ENCODE peak calls at places on chromosomes 12 and 14, in six cellular contexts. R is progenitor cell of endocrine pancreas; G is CD8-positive, alpha-beta T cell; Q is cardiac fibroblast; A is cardiac muscle cell; U is endothelial cell. T is an unnamed sample.
A peak's percentile ranks its signal among the peaks of the same experiment; 100 is the strongest.

GRCh38 chr12:51951843-51952722 is 584 bp downstream of the ACVR1B start:
- DNase-seq in R (peak; percentile 29), G (no peak), Q (peak; percentile 37), A (no peak), U (peak; percentile 33), T (no peak)

GRCh38 chr12:86634706-86635410 is 378.7 kb upstream of the MGAT4C start:
- DNase-seq in G (no peak), R (no peak), A (peak; percentile 1), U (no peak), Q (no peak), T (peak; percentile 52)

GRCh38 chr14:30283822-30284446 is 275.0 kb upstream of the G2E3 start:
- DNase-seq in U (peak; percentile 57), Q (peak; percentile 63), A (peak; percentile 62), R (no peak), G (no peak), T (peak; percentile 75)

GRCh38 chr12:93848453-93849120 is 171.4 kb downstream of the CRADD start:
- DNase-seq in R (no peak), U (no peak), A (no peak), Q (no peak), G (no peak), T (no peak)

GRCh38 chr12:15772405-15773018 is 16.7 kb downstream of the EPS8 start:
- DNase-seq in A (peak; percentile 45), U (no peak), Q (peak; percentile 52), G (no peak), R (no peak), T (peak; percentile 55)

GRCh38 chr12:114916124-114916523 is 232.1 kb upstream of the TBX3 start:
- DNase-seq in A (peak; percentile 47), R (no peak), U (no peak), G (no peak), Q (peak; percentile 60), T (peak; percentile 69)

GRCh38 chr12:59600174-59600573 is 4.3 kb downstream of the SLC16A7 start:
- DNase-seq in R (no peak), Q (peak; percentile 12), U (no peak), G (no peak), A (peak; percentile 17), T (peak; percentile 57)

GRCh38 chr14:33118653-33119052 is 180.0 kb downstream of the NPAS3 start:
- DNase-seq in A (no peak), U (no peak), Q (no peak), G (no peak), R (no peak), T (no peak)

GRCh38 chr14:32313977-32314376 is 15.1 kb upstream of the AKAP6 start:
- DNase-seq in Q (no peak), R (no peak), A (no peak), U (no peak), G (no peak), T (no peak)

GRCh38 chr12:114399664-114400211 is 6.2 kb downstream of the TBX5 start:
- DNase-seq in R (no peak), G (no peak), Q (peak; percentile 59), U (peak; percentile 78), A (peak; percentile 58), T (no peak)

GRCh38 chr12:109192358-109192757 is 76.0 kb downstream of the ACACB start:
- DNase-seq in U (no peak), Q (peak; percentile 42), A (peak; percentile 58), G (no peak), R (no peak), T (peak; percentile 94)

GRCh38 chr12:54147186-54147585 is 41.6 kb downstream of the SMUG1 start:
- DNase-seq in R (no peak), U (no peak), A (no peak), G (no peak), Q (no peak), T (no peak)
- TF ChIP-seq CTCF in R (no peak), U (no peak), A (no peak), G (no peak), Q (no peak), T (no peak)

GRCh38 chr14:104680056-104680805 is 9.2 kb upstream of the INF2 start:
- DNase-seq in R (no peak), A (peak; percentile 75), U (no peak), G (no peak), Q (peak; percentile 79), T (peak; percentile 83)

GRCh38 chr14:104682107-104682593 is 7.3 kb upstream of the INF2 start:
- DNase-seq in A (peak; percentile 55), R (no peak), U (no peak), Q (peak; percentile 59), G (no peak), T (peak; percentile 45)

GRCh38 chr14:104681689-104682074 is 7.7 kb upstream of the INF2 start:
- DNase-seq in Q (peak; percentile 93), A (peak; percentile 93), R (no peak), G (no peak), U (peak; percentile 83), T (peak; percentile 92)

GRCh38 chr14:104678901-104679705 is 10.3 kb upstream of the INF2 start:
- DNase-seq in U (no peak), G (no peak), Q (no peak), A (no peak), R (no peak), T (no peak)

DNA sequence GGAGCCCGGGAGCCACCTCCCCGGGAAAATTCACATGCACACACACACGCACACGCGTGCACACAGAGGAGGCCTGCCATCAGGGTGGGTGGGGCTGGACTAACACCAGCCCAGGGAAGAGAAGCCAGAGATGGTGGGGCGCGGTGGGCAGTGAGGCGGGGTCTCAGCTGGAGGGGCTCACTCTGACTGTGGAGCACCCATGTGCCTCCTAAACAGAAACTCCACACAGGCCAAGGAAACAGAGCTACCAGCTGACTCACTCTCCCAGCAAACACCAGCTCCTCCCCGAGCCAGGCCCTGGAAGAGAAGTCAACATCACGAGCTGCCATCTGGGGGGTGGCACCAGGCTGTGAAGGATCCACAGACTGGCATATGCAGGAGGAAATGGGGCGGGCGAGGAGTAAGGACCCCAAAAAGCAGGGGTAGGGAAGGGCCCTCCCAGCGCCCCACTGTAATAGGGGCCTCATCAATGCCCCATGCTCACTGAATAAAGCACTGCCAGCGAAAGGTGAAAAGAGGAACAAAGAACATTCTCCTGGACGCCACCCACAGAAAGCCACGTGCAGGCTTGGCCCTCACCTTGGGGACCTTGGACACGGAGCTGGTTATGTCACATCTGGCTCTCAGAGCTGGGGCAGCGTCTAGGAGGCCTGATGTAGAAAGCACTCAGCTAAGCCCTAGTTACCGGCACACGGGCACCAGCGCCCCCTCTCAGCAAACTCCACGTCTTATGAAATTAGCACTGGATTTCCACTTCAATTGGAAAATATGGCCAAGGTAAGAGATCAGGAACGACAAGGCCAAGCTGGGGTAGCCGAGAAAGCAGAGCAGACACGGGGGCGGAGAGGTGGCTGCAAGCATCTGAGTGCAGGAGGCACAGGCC is 8.4 kb upstream of the INF2 start:
- DNase-seq in R (no peak), Q (peak; percentile 82), G (no peak), U (no peak), A (peak; percentile 77), T (peak; percentile 88)
- TF ChIP-seq CTCF in R (peak; percentile 26), Q (peak; percentile 29), G (no peak), U (no peak), A (peak; percentile 30), T (peak; percentile 21)

GRCh38 chr14:60287452-60287851 is 38.4 kb downstream of the PPM1A start:
- DNase-seq in Q (no peak), R (no peak), G (no peak), A (no peak), U (no peak), T (no peak)

GRCh38 chr14:60288279-60288678 is 39.3 kb downstream of the PPM1A start:
- DNase-seq in G (no peak), R (no peak), Q (no peak), U (no peak), A (no peak), T (no peak)
- TF ChIP-seq CTCF in G (no peak), R (no peak), Q (no peak), U (no peak), A (no peak), T (no peak)

GRCh38 chr14:73887704-73888459 is 1.2 kb downstream of the ZNF410 start:
- DNase-seq in R (no peak), A (no peak), G (no peak), U (no peak), Q (no peak), T (peak; percentile 2)

GRCh38 chr14:73884438-73885190 is 2.0 kb upstream of the ZNF410 start:
- DNase-seq in Q (no peak), U (no peak), R (no peak), G (no peak), A (no peak), T (no peak)

GRCh38 chr14:73888460-73888725 is 1.7 kb downstream of the ZNF410 start:
- DNase-seq in U (no peak), R (no peak), A (peak; percentile 16), Q (peak; percentile 35), G (no peak), T (peak; percentile 19)

GRCh38 chr14:73887116-73887490 is 444 bp downstream of the ZNF410 start:
- DNase-seq in A (peak; percentile 43), Q (no peak), R (no peak), U (no peak), G (peak; percentile 9), T (no peak)

DNA sequence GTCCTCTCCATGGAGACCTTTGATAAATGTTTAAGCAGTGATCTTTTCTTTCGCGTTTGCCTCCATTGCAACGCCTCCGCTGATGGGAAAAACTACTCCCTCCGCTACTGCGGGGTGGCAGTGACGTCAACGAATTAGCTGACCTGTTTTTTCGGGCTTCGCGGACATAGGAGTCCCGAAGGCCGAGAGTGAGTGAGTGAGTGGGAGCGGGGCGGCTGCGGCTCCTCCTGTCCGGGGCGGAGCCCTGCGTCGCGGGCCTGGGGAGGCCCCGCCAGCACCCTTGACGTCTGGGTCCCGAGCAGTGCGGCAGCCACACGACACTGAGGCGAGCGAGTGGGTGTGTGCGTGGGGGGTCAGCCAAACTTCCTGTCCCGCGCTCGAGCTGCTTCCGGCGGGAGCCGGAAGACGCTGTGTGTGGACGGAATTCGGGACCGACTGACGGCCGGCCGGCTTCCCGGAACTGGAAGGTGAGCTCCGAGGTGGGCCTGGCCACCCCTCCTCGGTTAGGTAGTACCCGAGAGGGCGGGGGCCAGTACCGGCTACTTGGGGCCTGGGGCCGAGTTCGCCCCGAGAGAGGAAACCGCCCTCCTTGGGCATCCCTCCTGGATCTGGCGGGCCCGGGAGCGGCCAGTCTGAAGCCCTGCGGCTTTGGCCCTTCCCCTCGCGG is at the start of gene ZNF410:
- DNase-seq in U (peak; percentile 80), G (peak; percentile 73), A (peak; percentile 99), R (peak; percentile 75), Q (peak; percentile 99), T (peak; percentile 97)
- TF ChIP-seq CTCF in U (no peak), G (no peak), A (no peak), R (no peak), Q (no peak), T (no peak)

GRCh38 chr12:123997908-123998307 is 24.9 kb downstream of the ZNF664 start:
- DNase-seq in A (no peak), R (no peak), U (no peak), Q (no peak), G (no peak), T (no peak)
- TF ChIP-seq CTCF in A (no peak), R (no peak), U (no peak), Q (no peak), G (no peak), T (no peak)

GRCh38 chr12:68334136-68334535 is 2.0 kb upstream of the MDM1 start:
- DNase-seq in G (no peak), A (no peak), Q (no peak), R (no peak), U (no peak), T (no peak)
- TF ChIP-seq CTCF in G (no peak), A (no peak), Q (no peak), R (no peak), U (no peak), T (no peak)